ENCODE peak calls at places on chromosome 7, in four cellular contexts. F, U, I and Y are unnamed samples.

GRCh38 chr7:120320218-120320961 is 47.4 kb downstream of the KCND2 start:
- DNase-seq in F (no peak), I (no peak), U (peak), Y (no peak)

GRCh38 chr7:47327306-47327697 is 254.6 kb downstream of the TNS3 start:
- DNase-seq in F (peak), I (no peak), U (no peak), Y (no peak)

GRCh38 chr7:47407821-47408674 is 173.9 kb downstream of the TNS3 start:
- DNase-seq in I (no peak), F (no peak), U (no peak), Y (no peak)

GRCh38 chr7:30708983-30709382 is 26.7 kb upstream of the CRHR2 start:
- DNase-seq in U (no peak), F (no peak), I (no peak), Y (no peak)

GRCh38 chr7:50697686-50698085 is 85.0 kb downstream of the GRB10 start:
- DNase-seq in U (no peak), F (no peak), I (no peak), Y (no peak)

GRCh38 chr7:25968205-25968993 is 183.6 kb upstream of the NFE2L3 start:
- DNase-seq in F (no peak), U (no peak), I (no peak), Y (no peak)

GRCh38 chr7:17477182-17477581 is 178.7 kb downstream of the AHR start:
- DNase-seq in I (no peak), F (no peak), U (no peak), Y (no peak)

GRCh38 chr7:12637819-12638592 is 49.4 kb upstream of the ARL4A start:
- DNase-seq in U (no peak), I (no peak), F (peak), Y (no peak)

GRCh38 chr7:19920200-19920599 is 146.8 kb upstream of the TMEM196 start:
- DNase-seq in U (no peak), I (no peak), F (peak), Y (peak)

GRCh38 chr7:80264769-80265168 is 130.1 kb downstream of the GNAI1 start:
- DNase-seq in I (no peak), U (no peak), F (no peak), Y (no peak)

GRCh38 chr7:101100858-101101847 is 15.9 kb downstream of the TRIM56 start:
- DNase-seq in I (no peak), U (no peak), F (no peak), Y (peak)

GRCh38 chr7:80106498-80107113 is 28.0 kb upstream of the GNAI1 start:
- DNase-seq in F (no peak), I (no peak), U (no peak), Y (peak)

GRCh38 chr7:92421676-92422435 is 25.4 kb upstream of the GATAD1 start:
- DNase-seq in F (peak), I (no peak), U (no peak), Y (peak)

GRCh38 chr7:101518348-101518747 is 110.7 kb downstream of the MYL10 start:
- DNase-seq in U (no peak), I (no peak), F (peak), Y (no peak)

GRCh38 chr7:129213828-129214227 is 11.0 kb upstream of the AHCYL2 start:
- DNase-seq in F (no peak), U (no peak), I (peak), Y (peak)

GRCh38 chr7:140649566-140650205 is 9.1 kb upstream of the DENND2A start:
- DNase-seq in I (no peak), U (no peak), F (peak), Y (peak)

GRCh38 chr7:102220929-102221850 is 65.5 kb upstream of the SH2B2 start:
- DNase-seq in I (no peak), U (no peak), F (peak), Y (no peak)

GRCh38 chr7:13908667-13909382 is 80.6 kb downstream of the ETV1 start:
- DNase-seq in U (peak), F (no peak), I (no peak), Y (peak)

GRCh38 chr7:119681336-119681735 is 591.6 kb upstream of the KCND2 start:
- DNase-seq in F (no peak), I (no peak), U (no peak), Y (no peak)

GRCh38 chr7:105677803-105678583 is 96.7 kb upstream of the EFCAB10 start:
- DNase-seq in U (no peak), F (no peak), I (no peak), Y (no peak)

GRCh38 chr7:134327896-134328295 is 11.2 kb upstream of the SLC35B4 start:
- DNase-seq in U (peak), F (peak), I (peak), Y (peak)

GRCh38 chr7:16668049-16668858 is 22.3 kb downstream of the BZW2 start:
- DNase-seq in U (no peak), F (peak), I (no peak), Y (peak)

GRCh38 chr7:7857143-7857583 is 111.4 kb upstream of the GLCCI1 start:
- DNase-seq in F (no peak), U (no peak), I (no peak), Y (no peak)

GRCh38 chr7:884191-885003 is 8.0 kb downstream of the GET4 start:
- DNase-seq in U (no peak), F (no peak), I (no peak), Y (no peak)
- H3K4ac ChIP-seq in U (no peak), F (no peak), I (no peak), Y (no peak)

DNA sequence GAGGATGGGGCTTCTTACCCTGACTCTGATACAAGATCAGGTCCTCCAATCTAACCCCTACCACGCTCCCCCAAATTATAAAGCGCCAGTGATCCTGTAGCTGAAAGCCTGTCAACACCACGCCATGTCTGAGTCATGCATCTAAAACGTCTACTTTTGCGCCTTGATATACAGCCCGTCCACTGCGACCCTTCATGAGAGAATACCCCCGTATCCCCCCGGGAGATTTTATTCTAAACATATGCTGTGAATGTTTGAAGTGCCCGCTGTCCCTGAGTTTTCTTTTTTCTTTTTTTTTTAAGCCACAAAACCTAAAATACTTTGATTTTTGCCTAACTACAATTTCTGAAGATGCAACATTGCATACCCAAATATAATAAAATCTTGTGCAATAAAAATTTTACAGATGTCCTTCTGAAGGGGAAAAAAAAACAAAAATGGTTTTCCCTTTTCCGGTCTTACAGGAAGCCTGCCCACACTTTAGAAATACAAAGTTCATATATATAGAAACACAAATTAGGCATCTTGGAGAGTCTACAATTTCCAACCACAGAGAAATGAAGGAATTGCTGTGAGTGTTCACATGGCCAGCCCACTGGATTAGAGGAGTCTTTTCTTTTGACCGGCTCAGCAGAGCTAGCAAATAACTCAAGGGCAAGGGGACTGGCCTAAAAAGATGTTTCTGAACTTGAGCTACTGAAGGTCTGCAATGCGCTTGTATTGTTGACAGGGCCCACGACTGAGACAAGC is 92.6 kb downstream of the GLI3 start:
- DNase-seq in U (no peak), F (peak), I (no peak), Y (no peak)
- H3K4ac ChIP-seq in U (no peak), F (no peak), I (no peak), Y (no peak)

GRCh38 chr7:112889834-112890438 is 99.7 kb upstream of the TMEM168 start:
- DNase-seq in U (no peak), F (no peak), I (no peak), Y (peak)
- H3K4ac ChIP-seq in U (no peak), F (no peak), I (no peak), Y (no peak)

GRCh38 chr7:45108863-45109262 is 2.6 kb downstream of the TBRG4 start:
- DNase-seq in F (no peak), U (no peak), I (no peak), Y (no peak)
- H3K4ac ChIP-seq in F (no peak), U (no peak), I (no peak), Y (no peak)

GRCh38 chr7:74671573-74671972 is 14.1 kb downstream of the GTF2I start:
- DNase-seq in U (no peak), F (no peak), I (no peak), Y (no peak)
- H3K4ac ChIP-seq in U (no peak), F (no peak), I (no peak), Y (no peak)

DNA sequence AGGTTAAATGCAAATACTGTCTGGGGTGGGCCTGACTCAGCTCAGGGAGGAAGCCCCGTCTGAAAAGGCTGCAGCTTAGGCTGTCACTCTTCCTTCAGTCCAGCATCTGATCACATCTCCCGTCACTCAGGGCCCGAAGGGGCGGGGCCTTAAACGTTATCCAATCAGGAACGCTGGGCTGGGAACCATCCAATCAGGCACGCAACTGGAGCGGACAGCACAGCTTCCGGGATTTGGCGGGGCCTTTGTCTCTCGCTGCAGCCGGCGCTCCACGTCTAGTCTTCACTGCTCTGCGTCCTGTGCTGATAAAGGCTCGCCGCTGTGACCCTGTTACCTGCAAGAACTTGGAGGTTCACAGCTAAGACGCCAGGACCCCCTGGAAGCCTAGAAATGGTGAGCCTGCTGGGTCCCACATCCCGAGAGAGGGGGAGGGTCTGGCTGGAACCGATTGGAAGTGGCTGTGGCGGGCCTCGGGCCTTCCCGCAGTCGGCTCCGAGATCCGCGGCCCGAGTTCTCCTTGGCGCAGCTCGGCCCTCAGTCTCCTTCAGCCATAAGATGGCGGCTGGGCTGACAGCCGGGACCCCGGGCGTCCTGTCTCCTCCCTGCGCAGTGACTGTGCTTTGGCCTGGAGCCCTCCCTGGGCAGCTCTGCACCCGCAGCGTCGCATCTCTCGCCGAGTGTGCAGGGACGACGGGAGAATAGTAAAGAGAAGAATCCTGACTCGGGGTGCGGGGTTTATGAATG is at the start of gene ZNF92:
- DNase-seq in I (peak), F (peak), U (peak), Y (peak)
- H3K4ac ChIP-seq in I (no peak), F (peak), U (peak), Y (peak)

GRCh38 chr7:24966802-24967201 is 13.2 kb downstream of the OSBPL3 start:
- DNase-seq in I (no peak), U (no peak), F (peak), Y (no peak)

GRCh38 chr7:24965831-24966708 is 13.9 kb downstream of the OSBPL3 start:
- DNase-seq in I (peak), U (no peak), F (peak), Y (peak)

GRCh38 chr7:24970676-24971075 is 9.3 kb downstream of the OSBPL3 start:
- DNase-seq in I (no peak), U (no peak), F (no peak), Y (no peak)

GRCh38 chr7:24968165-24968564 is 11.8 kb downstream of the OSBPL3 start:
- DNase-seq in U (no peak), F (no peak), I (no peak), Y (no peak)

GRCh38 chr7:24967696-24968095 is 12.3 kb downstream of the OSBPL3 start:
- DNase-seq in I (no peak), F (no peak), U (no peak), Y (no peak)
- H3K4ac ChIP-seq in I (no peak), F (peak), U (no peak), Y (no peak)